ENCODE peak calls at places on chromosomes 16 and 17, in eight cellular contexts. B is bronchial epithelial cell, W is hepatocyte, Q is astrocyte of the cerebellum, Y is astrocyte, E is thoracic aorta, X is breast epithelium, N is fibroblast of villous mesenchyme. J is an unnamed sample.

GRCh38 chr16:47732806-47733150 is 271.6 kb downstream of the PHKB start:
- DNase-seq in W (no peak), B (peak; percentile 90), X (no peak), E (no peak), Q (peak; percentile 88), Y (peak; percentile 98), N (peak; percentile 93), J (peak; percentile 91)

GRCh38 chr16:66315210-66315825 is 51.2 kb upstream of the CDH5 start:
- DNase-seq in Q (peak; percentile 59), Y (peak; percentile 47), E (peak; percentile 25), B (peak; percentile 60), W (peak; percentile 85), N (peak; percentile 75), X (no peak), J (peak; percentile 84)

GRCh38 chr16:54985668-54986067 is 55.0 kb downstream of the IRX5 start:
- DNase-seq in B (no peak), N (no peak), X (no peak), W (no peak), Y (no peak), Q (no peak), E (no peak), J (no peak)

GRCh38 chr16:1601031-1601430 is 10.8 kb downstream of the IFT140 start:
- DNase-seq in E (no peak), N (no peak), W (no peak), Q (no peak), Y (no peak), X (no peak), B (no peak), J (no peak)

GRCh38 chr16:59045496-59045895 is 311.4 kb upstream of the GOT2 start:
- DNase-seq in W (no peak), Y (peak; percentile 26), E (no peak), N (no peak), B (no peak), X (no peak), Q (no peak), J (no peak)

GRCh38 chr17:74872313-74873035 is at the start of gene FDXR:
- DNase-seq in X (no peak), B (no peak), Y (no peak), N (no peak), W (no peak), Q (no peak), E (no peak), J (no peak)

GRCh38 chr16:10918294-10919002 is 23.8 kb downstream of the DEXI start:
- DNase-seq in X (peak; percentile 93), E (peak; percentile 96), B (peak; percentile 89), Q (peak; percentile 93), W (peak; percentile 95), N (peak; percentile 89), Y (peak; percentile 81), J (peak; percentile 97)

GRCh38 chr17:29592850-29593545 is at the start of gene ANKRD13B:
- DNase-seq in W (peak; percentile 45), Q (no peak), X (no peak), E (no peak), N (no peak), B (no peak), Y (no peak), J (no peak)

GRCh38 chr16:85137323-85138072 is 25.2 kb upstream of the CIBAR2 start:
- DNase-seq in Y (peak; percentile 68), N (peak; percentile 99), Q (peak; percentile 54), W (peak; percentile 92), B (no peak), E (peak; percentile 67), X (peak; percentile 91), J (peak; percentile 94)

GRCh38 chr17:42321555-42321954 is 33.3 kb downstream of the STAT5A start:
- DNase-seq in Q (no peak), W (no peak), E (no peak), B (no peak), X (no peak), N (no peak), Y (no peak), J (no peak)

GRCh38 chr17:74152591-74153455 is 50.7 kb upstream of the RPL38 start:
- DNase-seq in Y (no peak), W (peak; percentile 50), E (no peak), X (no peak), Q (no peak), N (no peak), B (no peak), J (peak; percentile 14)

GRCh38 chr17:46850688-46851028 is 725 bp upstream of the WNT9B start:
- DNase-seq in Q (no peak), W (no peak), N (no peak), Y (no peak), X (no peak), E (no peak), B (no peak), J (no peak)
- H3K4me3 ChIP-seq in Q (no peak overlapping the region), W (no peak overlapping the region), N (no peak overlapping the region), Y (no peak overlapping the region), X (peak overlapping the region; percentile 73), E (no peak overlapping the region), B (no peak overlapping the region), J (no peak overlapping the region)

GRCh38 chr16:188674-189073 is 8.4 kb downstream of the HBQ1 start:
- DNase-seq in N (no peak), Q (no peak), W (no peak), X (no peak), E (no peak), Y (no peak), B (no peak), J (no peak)
- TF ChIP-seq CTCF in N (no peak), Q (no peak), W (peak; percentile 14), X (no peak), E (no peak), Y (no peak), B (peak; percentile 12), J (no peak)

DNA sequence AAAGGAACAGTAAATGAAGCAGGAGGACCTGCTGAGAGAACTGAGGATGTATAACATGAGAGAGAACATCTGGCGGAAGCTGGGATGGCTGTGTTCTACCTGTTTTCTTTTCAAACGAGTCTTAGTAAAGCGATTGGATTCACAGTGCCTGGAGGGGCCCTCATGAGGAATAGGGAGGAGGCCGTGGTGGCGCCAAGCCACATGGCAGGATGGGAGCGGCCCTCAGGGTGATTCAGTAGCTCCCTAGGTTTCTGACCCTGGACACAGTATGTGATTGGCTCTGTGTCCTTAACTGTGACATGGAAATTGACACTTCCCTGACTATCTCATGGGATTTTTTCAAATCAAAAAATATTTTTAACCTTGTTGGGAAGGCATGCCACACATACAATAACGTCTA is 32.1 kb downstream of the USP43 start:
- DNase-seq in W (no peak), B (peak; percentile 40), N (no peak), Y (no peak), Q (no peak), X (no peak), E (no peak), J (no peak)
- H3K4me3 ChIP-seq in W (no peak overlapping the region), B (no peak overlapping the region), N (no peak overlapping the region), Y (no peak overlapping the region), Q (no peak overlapping the region), X (no peak overlapping the region), E (no peak overlapping the region), J (no peak overlapping the region)

GRCh38 chr16:67544329-67544841 is 15.8 kb downstream of the RIPOR1 start:
- DNase-seq in X (no peak), Y (no peak), Q (no peak), N (no peak), B (peak; percentile 50), W (no peak), E (no peak), J (no peak)
- TF ChIP-seq CTCF in X (no peak), Y (no peak), Q (no peak), N (no peak), B (peak; percentile 45), W (no peak), E (no peak), J (no peak)